ENCODE peak calls at places on chromosomes 12 and 14, in six cellular contexts. R is HFF-Myc, M is GM20000, J is right lobe of liver, Y is osteoblast, S is adrenal gland. H is an unnamed sample.

GRCh38 chr14:65290830-65291229 is 121.7 kb upstream of the FUT8 start:
- DNase-seq in R (peak; percentile 31), M (no peak), J (no peak), Y (peak; percentile 94), S (no peak), H (no peak)

GRCh38 chr12:122483969-122484368 is 16.8 kb downstream of the ZCCHC8 start:
- DNase-seq in R (no peak), M (no peak), J (no peak), Y (no peak), S (no peak), H (no peak)

GRCh38 chr12:29698756-29699155 is 85.0 kb downstream of the TMTC1 start:
- DNase-seq in R (no peak), M (no peak), J (no peak), Y (no peak), S (no peak), H (no peak)

GRCh38 chr12:80778005-80778541 is 61.4 kb downstream of the MYF5 start:
- DNase-seq in R (peak; percentile 99), M (peak; percentile 71), J (peak; percentile 83), Y (no peak), S (peak; percentile 65), H (no peak)

GRCh38 chr12:128715485-128715884 is 108.3 kb downstream of the SLC15A4 start:
- DNase-seq in R (no peak), M (no peak), J (no peak), Y (no peak), S (no peak), H (no peak)

GRCh38 chr14:65412881-65413738 is 580 bp downstream of the FUT8 start:
- DNase-seq in R (no peak), M (peak; percentile 80), J (peak; percentile 51), Y (peak; percentile 88), S (peak; percentile 76), H (peak; percentile 59)

GRCh38 chr14:77324289-77324688 is 3.5 kb downstream of the GSTZ1 start:
- DNase-seq in R (no peak), M (no peak), J (peak; percentile 93), Y (no peak), S (no peak), H (no peak)

GRCh38 chr14:105448706-105449111 is 25.9 kb upstream of the CRIP2 start:
- DNase-seq in R (no peak), M (peak; percentile 89), J (peak; percentile 67), Y (peak; percentile 100), S (peak; percentile 81), H (peak; percentile 81)

GRCh38 chr14:72480465-72481243 is 413.2 kb downstream of the DPF3 start:
- DNase-seq in R (no peak), M (no peak), J (no peak), Y (no peak), S (no peak), H (no peak)

GRCh38 chr12:24280085-24280842 is 330.8 kb upstream of the SOX5 start:
- DNase-seq in R (no peak), M (no peak), J (no peak), Y (no peak), S (no peak), H (no peak)

GRCh38 chr12:24278832-24279231 is 329.4 kb upstream of the SOX5 start:
- DNase-seq in R (no peak), M (no peak), J (no peak), Y (no peak), S (no peak), H (no peak)
- TF ChIP-seq CTCF in R (no peak), M (no peak), J (no peak), Y (no peak), S (no peak), H (no peak)

GRCh38 chr12:66352197-66352596 is 49.9 kb downstream of the HELB start:
- DNase-seq in R (no peak), M (peak; percentile 28), J (no peak), Y (no peak), S (no peak), H (peak; percentile 69)
- TF ChIP-seq CTCF in R (peak; percentile 31), M (no peak), J (peak; percentile 25), Y (peak; percentile 28), S (no peak), H (peak; percentile 34)

DNA sequence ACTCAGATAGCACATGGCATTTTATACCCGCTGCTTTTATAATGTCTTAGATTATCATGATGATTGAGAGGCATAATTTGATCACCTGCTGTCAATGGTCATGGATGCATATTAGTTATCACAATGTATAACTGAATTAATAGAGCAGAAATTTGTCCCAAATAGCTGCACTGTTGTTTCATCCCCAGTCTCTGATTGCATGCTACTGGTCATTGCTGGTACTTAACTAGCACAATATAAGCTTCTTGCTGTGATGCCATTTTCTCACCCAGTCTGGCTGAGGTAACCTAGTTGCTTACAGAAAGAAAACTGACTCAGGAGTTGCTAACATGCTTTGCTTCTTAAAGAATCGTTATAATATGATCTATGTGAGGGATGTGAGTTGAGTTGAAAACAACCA is 76.8 kb upstream of the PLEKHA5 start:
- DNase-seq in R (no peak), M (no peak), J (no peak), Y (no peak), S (no peak), H (no peak)
- TF ChIP-seq CTCF in R (no peak), M (no peak), J (no peak), Y (no peak), S (no peak), H (no peak)

GRCh38 chr12:15446798-15447197 is 124.5 kb downstream of the PTPRO start:
- DNase-seq in R (no peak), M (no peak), J (no peak), Y (no peak), S (no peak), H (no peak)
- TF ChIP-seq CTCF in R (no peak), M (no peak), J (no peak), Y (no peak), S (no peak), H (no peak)

DNA sequence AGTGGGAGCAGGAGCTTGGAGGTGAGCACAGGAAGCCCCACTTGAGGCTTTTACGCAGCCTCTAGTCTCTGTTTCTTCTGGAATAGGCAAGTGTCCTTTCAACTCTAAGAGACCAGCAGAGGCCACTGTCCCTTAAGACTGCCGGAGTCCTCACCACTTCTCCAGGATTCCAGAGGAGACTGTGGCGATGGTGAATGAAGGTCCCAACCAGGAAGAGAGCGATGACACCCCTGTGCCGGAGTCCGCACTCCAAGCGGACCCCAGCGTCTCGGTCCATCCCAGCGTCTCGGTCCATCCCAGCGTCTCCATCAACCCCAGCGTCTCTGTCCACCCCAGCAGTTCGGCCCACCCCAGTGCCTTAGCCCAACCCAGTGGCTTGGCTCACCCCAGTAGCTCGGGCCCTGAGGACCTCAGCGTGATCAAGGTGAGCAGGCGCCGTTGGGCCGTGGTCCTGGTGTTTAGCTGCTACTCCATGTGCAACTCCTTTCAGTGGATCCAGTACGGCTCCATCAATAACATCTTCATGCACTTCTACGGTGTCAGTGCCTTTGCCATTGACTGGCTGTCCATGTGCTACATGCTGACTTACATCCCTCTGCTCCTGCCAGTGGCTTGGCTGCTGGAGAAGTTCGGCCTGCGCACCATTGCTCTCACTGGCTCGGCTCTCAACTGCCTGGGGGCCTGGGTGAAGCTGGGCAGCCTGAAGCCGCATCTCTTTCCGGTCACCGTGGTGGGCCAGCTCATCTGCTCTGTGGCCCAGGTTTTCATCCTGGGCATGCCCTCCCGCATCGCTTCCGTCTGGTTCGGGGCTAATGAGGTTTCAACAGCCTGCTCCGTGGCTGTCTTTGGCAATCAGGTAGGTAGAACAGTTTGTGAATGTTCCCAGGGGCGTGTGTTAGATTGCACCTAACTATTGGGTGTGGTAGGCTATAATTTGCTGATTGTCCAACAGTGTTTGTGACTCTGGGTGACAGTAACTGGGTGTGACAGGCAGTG is 664 bp downstream of the FLVCR2 start:
- DNase-seq in R (no peak), M (peak; percentile 39), J (peak; percentile 52), Y (peak; percentile 79), S (peak; percentile 63), H (no peak)
- TF ChIP-seq CTCF in R (peak; percentile 16), M (no peak), J (peak; percentile 25), Y (peak; percentile 27), S (peak; percentile 46), H (no peak)

GRCh38 chr12:96064966-96065365 is 29.6 kb upstream of the LTA4H start:
- DNase-seq in R (no peak), M (no peak), J (no peak), Y (no peak), S (no peak), H (no peak)

GRCh38 chr12:96061323-96061722 is 25.9 kb upstream of the LTA4H start:
- DNase-seq in R (no peak), M (no peak), J (no peak), Y (peak; percentile 13), S (no peak), H (no peak)

GRCh38 chr12:96061864-96062453 is 26.6 kb upstream of the LTA4H start:
- DNase-seq in R (peak; percentile 75), M (peak; percentile 73), J (peak; percentile 59), Y (peak; percentile 86), S (peak; percentile 89), H (peak; percentile 73)

GRCh38 chr12:96064266-96064665 is 28.9 kb upstream of the LTA4H start:
- DNase-seq in R (no peak), M (no peak), J (no peak), Y (no peak), S (no peak), H (no peak)

DNA sequence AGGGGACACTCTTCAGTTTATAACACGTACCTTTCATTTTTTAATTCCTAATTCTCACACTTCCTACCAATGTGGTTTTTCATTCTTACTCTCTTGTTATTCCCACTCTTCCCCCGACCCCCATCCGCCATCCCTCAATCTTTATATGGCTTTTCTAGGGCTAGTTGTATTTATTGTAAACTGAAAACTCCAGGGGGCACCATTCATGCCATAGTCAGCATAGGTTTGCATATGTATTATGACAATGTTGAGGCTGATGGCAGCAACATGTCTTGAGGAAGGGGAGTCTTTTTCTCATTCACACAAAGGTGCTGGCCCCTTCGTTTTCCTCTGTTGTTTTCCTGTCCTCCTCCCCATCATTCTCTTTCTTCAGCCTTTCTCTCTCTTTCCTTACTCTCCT is 27.7 kb upstream of the LTA4H start:
- DNase-seq in R (no peak), M (no peak), J (no peak), Y (peak; percentile 72), S (no peak), H (no peak)
- TF ChIP-seq CTCF in R (no peak), M (no peak), J (no peak), Y (peak; percentile 45), S (no peak), H (no peak)

DNA sequence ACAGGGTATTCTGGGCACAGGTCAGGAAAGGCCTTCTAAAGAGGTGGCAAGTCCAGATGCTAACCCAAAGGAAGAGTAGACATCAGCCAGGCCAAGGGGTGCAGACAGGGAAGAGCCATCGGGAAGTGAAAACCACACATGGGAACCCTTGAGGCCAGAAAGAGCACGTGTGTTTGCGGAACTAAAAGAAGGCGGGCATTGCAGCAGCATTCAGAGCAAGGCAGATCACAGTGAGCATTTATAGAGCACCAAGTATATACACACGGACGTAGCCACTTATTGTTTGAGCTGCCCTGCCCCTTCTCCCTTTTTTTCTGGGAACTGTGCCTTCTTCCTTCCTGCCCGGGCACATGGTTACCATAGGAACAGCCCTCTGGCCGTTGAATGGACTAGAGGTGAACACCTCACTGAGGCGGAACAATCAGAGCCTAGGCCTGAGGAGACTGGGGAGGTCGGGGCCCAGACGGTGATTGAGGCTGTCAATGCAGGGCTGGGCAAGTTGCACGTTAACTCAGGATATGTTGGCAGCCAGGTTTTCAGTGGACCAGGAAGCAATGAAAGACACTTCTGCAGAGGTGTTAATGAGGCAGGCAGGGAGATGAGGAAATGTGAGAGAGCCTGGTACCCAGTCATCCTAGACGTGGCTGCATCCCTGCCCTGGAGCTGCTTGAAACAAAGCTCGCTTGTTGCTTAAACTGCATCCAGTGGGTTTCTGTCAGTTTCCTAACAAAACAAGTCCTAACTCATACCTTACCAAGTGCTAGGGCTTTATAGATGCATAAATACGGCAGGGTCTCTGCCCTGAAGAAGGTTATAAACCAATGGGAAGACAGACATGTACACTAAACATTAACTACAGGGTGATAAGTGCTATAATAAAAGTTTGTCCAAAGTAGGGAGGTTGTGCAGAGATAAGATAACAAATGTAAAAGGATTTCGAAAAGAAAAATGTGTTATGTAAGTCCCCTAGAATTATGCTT is 34.2 kb downstream of the MOAP1 start:
- DNase-seq in R (no peak), M (no peak), J (peak; percentile 69), Y (peak; percentile 45), S (no peak), H (no peak)
- TF ChIP-seq CTCF in R (no peak), M (no peak), J (no peak), Y (no peak), S (no peak), H (no peak)

H was measured in glutamatergic neuron.